ENCODE peak calls at places on chromosomes 11 and 22, in six cellular contexts. F is heart right ventricle; C is fibroblast of the aortic adventitia; R is cardiac muscle cell; V is WTC11; Y is CD8-positive, alpha-beta T cell. D is an unnamed sample.

GRCh38 chr11:122656631-122657101 is 1.1 kb downstream of the UBASH3B start:
- DNase-seq in V (peak; percentile 50), C (peak; percentile 52), F (peak; percentile 38), Y (peak; percentile 45), R (no peak), D (peak; percentile 28)

GRCh38 chr22:30586414-30586813 is 5.3 kb downstream of the PES1 start:
- DNase-seq in Y (no peak), V (no peak), F (no peak), R (no peak), C (no peak), D (no peak)

GRCh38 chr11:45343988-45344387 is 57.8 kb upstream of the SYT13 start:
- DNase-seq in R (no peak), Y (no peak), C (no peak), V (no peak), F (no peak), D (no peak)

GRCh38 chr11:115112779-115113178 is 391.4 kb downstream of the CADM1 start:
- DNase-seq in R (no peak), F (no peak), Y (no peak), V (no peak), C (no peak), D (peak; percentile 42)

GRCh38 chr11:134666273-134667174 is 254.5 kb upstream of the B3GAT1 start:
- DNase-seq in R (no peak), F (peak; percentile 1), Y (no peak), V (no peak), C (no peak), D (no peak)

GRCh38 chr11:14414470-14415461 is 55.8 kb upstream of the RRAS2 start:
- DNase-seq in Y (peak; percentile 88), F (no peak), V (no peak), R (peak; percentile 38), C (no peak), D (no peak)

GRCh38 chr22:40400173-40400572 is 29.8 kb downstream of the SGSM3 start:
- DNase-seq in C (no peak), V (no peak), F (no peak), R (no peak), Y (peak; percentile 66), D (no peak)

GRCh38 chr11:26439854-26440253 is 107.9 kb downstream of the ANO3 start:
- DNase-seq in V (no peak), C (no peak), F (no peak), R (no peak), Y (no peak), D (no peak)

GRCh38 chr22:48642550-48642949 is 1185.1 kb downstream of the BRD1 start:
- DNase-seq in F (no peak), C (no peak), Y (no peak), V (no peak), R (no peak), D (no peak)

GRCh38 chr22:23365961-23366360 is 185.7 kb downstream of the BCR start:
- DNase-seq in R (no peak), Y (no peak), C (no peak), V (no peak), F (no peak), D (no peak)

GRCh38 chr11:133388975-133389568 is 143.2 kb downstream of the OPCML start:
- DNase-seq in C (no peak), Y (no peak), R (no peak), V (no peak), F (no peak), D (no peak)

GRCh38 chr22:45911601-45912271 is 65.2 kb downstream of the WNT7B start:
- DNase-seq in Y (no peak), V (no peak), F (peak; percentile 54), C (peak; percentile 42), R (peak; percentile 11), D (no peak)

GRCh38 chr11:16226245-16226644 is 130.1 kb downstream of the SOX6 start:
- DNase-seq in R (peak; percentile 25), C (no peak), F (peak; percentile 52), V (no peak), Y (no peak), D (no peak)

GRCh38 chr22:37511368-37512104 is 7.7 kb downstream of the CARD10 start:
- DNase-seq in C (no peak), R (no peak), Y (no peak), F (no peak), V (no peak), D (no peak)

GRCh38 chr22:17213976-17214375 is 5.3 kb downstream of the ADA2 start:
- DNase-seq in F (peak; percentile 70), Y (peak; percentile 68), C (peak; percentile 8), V (peak; percentile 72), R (peak; percentile 75), D (peak; percentile 22)

GRCh38 chr11:9148727-9149126 is 57.3 kb upstream of the SCUBE2 start:
- DNase-seq in V (no peak), C (no peak), F (no peak), Y (no peak), R (no peak), D (no peak)

GRCh38 chr11:17197431-17197898 is 10.3 kb downstream of the PIK3C2A start:
- DNase-seq in R (no peak), C (no peak), V (no peak), F (no peak), Y (no peak), D (no peak)

GRCh38 chr22:38973289-38974169 is 8.6 kb upstream of the APOBEC3B start:
- DNase-seq in Y (peak; percentile 41), F (no peak), V (peak; percentile 62), R (peak; percentile 40), C (peak; percentile 31), D (peak; percentile 62)

GRCh38 chr11:129702410-129703390 is 112.9 kb upstream of the TMEM45B start:
- DNase-seq in R (no peak), F (no peak), C (no peak), V (no peak), Y (no peak), D (no peak)

GRCh38 chr22:35712672-35713071 is 5.0 kb upstream of the APOL5 start:
- DNase-seq in Y (no peak), R (no peak), C (no peak), V (no peak), F (no peak), D (no peak)

GRCh38 chr11:409600-410471 is 5.0 kb downstream of the SIGIRR start:
- DNase-seq in R (no peak), F (no peak), Y (peak; percentile 20), C (no peak), V (peak; percentile 11), D (no peak)

GRCh38 chr11:61891331-61892084 is at the start of gene FADS3:
- DNase-seq in R (peak; percentile 89), C (peak; percentile 67), V (peak; percentile 88), Y (peak; percentile 73), F (peak; percentile 88), D (peak; percentile 61)

GRCh38 chr11:79237676-79238075 is 203.2 kb downstream of the TENM4 start:
- DNase-seq in Y (no peak), C (peak; percentile 94), F (peak; percentile 13), R (peak; percentile 96), V (no peak), D (no peak)

GRCh38 chr11:69060806-69061712 is 12.3 kb downstream of the TPCN2 start:
- DNase-seq in R (no peak), Y (no peak), F (no peak), C (no peak), V (no peak), D (no peak)

GRCh38 chr11:85048801-85049200 is 578.3 kb downstream of the DLG2 start:
- DNase-seq in R (no peak), C (no peak), Y (no peak), F (no peak), V (no peak), D (no peak)

GRCh38 chr11:93494341-93494740 is 48.9 kb downstream of the SMCO4 start:
- DNase-seq in F (no peak), Y (no peak), C (no peak), R (no peak), V (no peak), D (no peak)

GRCh38 chr11:75337195-75337654 is 14.2 kb downstream of the ARRB1 start:
- DNase-seq in C (peak; percentile 57), F (no peak), Y (no peak), R (peak; percentile 61), V (no peak), D (no peak)

GRCh38 chr11:120832609-120833221 is 191.2 kb upstream of the TBCEL start:
- DNase-seq in V (no peak), R (no peak), F (no peak), Y (no peak), C (no peak), D (peak; percentile 19)

GRCh38 chr11:120834686-120835225 is 189.1 kb upstream of the TBCEL start:
- DNase-seq in R (no peak), Y (no peak), F (no peak), V (no peak), C (no peak), D (no peak)

GRCh38 chr11:120839201-120839600 is 184.7 kb upstream of the TBCEL start:
- DNase-seq in F (no peak), R (no peak), V (no peak), C (no peak), Y (no peak), D (no peak)

GRCh38 chr11:120839846-120840402 is 184.0 kb upstream of the TBCEL start:
- DNase-seq in C (no peak), F (no peak), Y (no peak), V (no peak), R (no peak), D (no peak)

GRCh38 chr11:120835601-120836228 is 188.2 kb upstream of the TBCEL start:
- DNase-seq in Y (no peak), C (no peak), V (no peak), R (no peak), F (no peak), D (no peak)
- TF ChIP-seq CTCF in Y (no peak), C (no peak), V (no peak), R (no peak), F (no peak), D (no peak)

GRCh38 chr11:105130189-105130813 is 9.3 kb downstream of the CARD18 start:
- DNase-seq in Y (peak; percentile 19), C (no peak), F (no peak), R (no peak), V (no peak), D (no peak)
- TF ChIP-seq CTCF in Y (no peak), C (no peak), F (no peak), R (no peak), V (no peak), D (no peak)

GRCh38 chr11:77473001-77473800 is 693 bp downstream of the PAK1 start:
- DNase-seq in F (peak; percentile 18), R (peak; percentile 32), V (peak; percentile 73), Y (peak; percentile 68), C (no peak), D (peak; percentile 36)

GRCh38 chr11:77473801-77474508 is at the start of gene PAK1:
- DNase-seq in F (peak; percentile 81), R (peak; percentile 91), V (peak; percentile 95), C (peak; percentile 76), Y (peak; percentile 97), D (peak; percentile 86)

GRCh38 chr11:77470971-77471370 is 2.9 kb downstream of the PAK1 start:
- DNase-seq in Y (no peak), C (no peak), R (no peak), F (no peak), V (no peak), D (no peak)

GRCh38 chr11:77470504-77470903 is 3.4 kb downstream of the PAK1 start:
- DNase-seq in R (no peak), F (no peak), C (no peak), V (no peak), Y (no peak), D (no peak)

GRCh38 chr11:77471520-77472234 is 2.2 kb downstream of the PAK1 start:
- DNase-seq in Y (peak; percentile 39), V (peak; percentile 30), R (peak; percentile 16), F (no peak), C (no peak), D (peak; percentile 32)
- TF ChIP-seq CTCF in Y (peak; percentile 27), V (no peak), R (peak; percentile 29), F (no peak), C (no peak), D (peak; percentile 61)

GRCh38 chr11:57562596-57562995 is 4.9 kb downstream of the UBE2L6 start:
- DNase-seq in V (no peak), F (no peak), C (no peak), R (no peak), Y (no peak), D (no peak)
- TF ChIP-seq CTCF in V (no peak), F (no peak), C (no peak), R (no peak), Y (no peak), D (no peak)